ENCODE peak calls at places on chromosome 17, in nine cellular contexts. M is heart right ventricle; L is IMR-90; W is CD8-positive, alpha-beta T cell; A is tibial artery; C is transverse colon; T is left lung; V is CD8-positive, alpha-beta memory T cell; J is psoas muscle. B is an unnamed sample.
A peak's percentile ranks its signal among the peaks of the same experiment; 100 is the strongest.

GRCh38 chr17:67602974-67603373 is 114.8 kb upstream of the NOL11 start:
- DNase-seq in M (no peak), L (peak; percentile 49), W (peak; percentile 21), A (no peak), C (peak; percentile 22), T (no peak), V (peak; percentile 4), J (no peak), B (peak; percentile 2)

GRCh38 chr17:71486171-71486740 is 634.6 kb upstream of the SOX9 start:
- DNase-seq in M (no peak), L (no peak), W (no peak), A (no peak), C (no peak), T (no peak), V (no peak), J (no peak), B (no peak)

GRCh38 chr17:51435641-51436091 is 175.3 kb downstream of the UTP18 start:
- DNase-seq in M (peak; percentile 9), L (peak; percentile 4), W (no peak), A (no peak), C (peak; percentile 48), T (no peak), V (peak; percentile 19), J (peak; percentile 21), B (peak; percentile 44)

GRCh38 chr17:43468746-43469544 is 14.8 kb upstream of the DHX8 start:
- DNase-seq in M (no peak), L (peak; percentile 92), W (no peak), A (no peak), C (no peak), T (no peak), V (no peak), J (no peak), B (no peak)

GRCh38 chr17:66580601-66581385 is 254.1 kb upstream of the CACNG5 start:
- DNase-seq in M (peak; percentile 42), L (peak; percentile 28), W (no peak), A (no peak), C (peak; percentile 51), T (no peak), V (no peak), J (no peak), B (no peak)

GRCh38 chr17:9290226-9290613 is 268.9 kb downstream of the NTN1 start:
- DNase-seq in M (no peak), L (no peak), W (no peak), A (no peak), C (no peak), T (no peak), V (no peak), J (no peak), B (no peak)

GRCh38 chr17:62163847-62164246 is 98.8 kb upstream of the MED13 start:
- DNase-seq in M (no peak), L (no peak), W (no peak), A (no peak), C (peak; percentile 87), T (no peak), V (no peak), J (no peak), B (no peak)

GRCh38 chr17:60604686-60605334 is 4.8 kb downstream of the PPM1D start:
- DNase-seq in M (peak; percentile 11), L (peak; percentile 51), W (no peak), A (peak; percentile 74), C (no peak), T (no peak), V (no peak), J (peak; percentile 28), B (no peak)

GRCh38 chr17:57606111-57606875 is 138.8 kb downstream of the CCDC182 start:
- DNase-seq in M (no peak), L (no peak), W (no peak), A (no peak), C (no peak), T (no peak), V (no peak), J (no peak), B (no peak)

GRCh38 chr17:14337596-14338079 is 36.8 kb downstream of the HS3ST3B1 start:
- DNase-seq in M (no peak), L (no peak), W (no peak), A (no peak), C (no peak), T (no peak), V (no peak), J (no peak), B (no peak)

GRCh38 chr17:71793550-71793949 is 327.3 kb upstream of the SOX9 start:
- DNase-seq in M (no peak), L (peak; percentile 7), W (no peak), A (no peak), C (no peak), T (no peak), V (no peak), J (no peak), B (no peak)

GRCh38 chr17:14461131-14461530 is 160.2 kb downstream of the HS3ST3B1 start:
- DNase-seq in M (no peak), L (no peak), W (no peak), A (no peak), C (no peak), T (no peak), V (no peak), J (no peak), B (no peak)

GRCh38 chr17:4769628-4770027 is 2.1 kb upstream of the TM4SF5 start:
- DNase-seq in M (no peak), L (no peak), W (no peak), A (no peak), C (no peak), T (no peak), V (no peak), J (no peak), B (no peak)

GRCh38 chr17:39054111-39054645 is 87.0 kb upstream of the FBXO47 start:
- DNase-seq in M (no peak), L (peak; percentile 7), W (no peak), A (no peak), C (no peak), T (no peak), V (no peak), J (no peak), B (no peak)

GRCh38 chr17:82911822-82912221 is 72.0 kb upstream of the ZNF750 start:
- DNase-seq in M (no peak), L (no peak), W (no peak), A (no peak), C (no peak), T (peak; percentile 76), V (no peak), J (no peak), B (no peak)

GRCh38 chr17:30956764-30957374 is 14.0 kb upstream of the RNF135 start:
- DNase-seq in M (peak; percentile 39), L (no peak), W (no peak), A (no peak), C (no peak), T (no peak), V (no peak), J (no peak), B (no peak)

GRCh38 chr17:14302421-14303099 is 1.7 kb downstream of the HS3ST3B1 start:
- DNase-seq in M (peak; percentile 77), L (peak; percentile 86), W (peak; percentile 79), A (peak; percentile 78), C (peak; percentile 81), T (peak; percentile 98), V (peak; percentile 74), J (peak; percentile 83), B (peak; percentile 73)

GRCh38 chr17:7330099-7331015 is 1.2 kb upstream of the NEURL4 start:
- DNase-seq in M (peak; percentile 77), L (peak; percentile 70), W (peak; percentile 58), A (peak; percentile 89), C (peak; percentile 80), T (peak; percentile 93), V (peak; percentile 70), J (peak; percentile 80), B (peak; percentile 63)

GRCh38 chr17:4607773-4608187 is 23.5 kb downstream of the SMTNL2 start:
- DNase-seq in M (peak; percentile 82), L (peak; percentile 49), W (no peak), A (peak; percentile 78), C (peak; percentile 54), T (no peak), V (no peak), J (peak; percentile 73), B (no peak)

GRCh38 chr17:47804461-47804860 is 17.1 kb downstream of the OSBPL7 start:
- DNase-seq in M (no peak), L (no peak), W (no peak), A (no peak), C (no peak), T (no peak), V (no peak), J (no peak), B (no peak)

DNA sequence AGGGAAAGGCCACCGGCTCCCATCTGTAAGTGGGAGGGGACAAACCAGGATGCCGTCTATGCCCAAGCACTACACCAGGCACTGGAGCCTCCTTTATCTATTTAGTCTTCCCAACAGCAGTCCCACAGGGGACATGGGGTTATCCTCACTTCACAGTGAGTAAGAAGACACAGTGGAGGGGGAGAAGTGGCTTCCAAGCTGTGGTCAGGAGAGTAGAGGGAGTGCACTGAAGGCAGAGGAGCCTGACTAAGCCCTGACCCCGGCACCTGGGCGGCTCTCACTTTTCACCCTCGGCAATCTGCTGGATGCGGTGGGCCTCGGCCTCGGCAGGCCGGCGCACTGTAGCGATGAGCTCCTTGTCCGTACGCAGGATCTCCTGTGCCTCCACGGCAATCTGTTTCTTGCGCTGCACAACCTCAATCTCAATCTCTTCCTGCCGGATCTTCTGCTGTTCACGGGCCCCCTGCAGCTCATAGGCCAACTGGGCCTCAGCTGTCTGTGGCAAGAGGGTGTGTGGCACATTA is 15.9 kb downstream of the FLOT2 start:
- DNase-seq in M (no peak), L (no peak), W (no peak), A (no peak), C (no peak), T (no peak), V (no peak), J (no peak), B (no peak)
- H3K9me3 ChIP-seq in M (no peaks in the 10 kb centered on the region), L (no peaks in the 10 kb centered on the region), W (no peaks in the 10 kb centered on the region), A (no peaks in the 10 kb centered on the region), C (no peaks in the 10 kb centered on the region), T (no peaks in the 10 kb centered on the region), V (no peaks in the 10 kb centered on the region), J (no peaks in the 10 kb centered on the region), B (no peaks in the 10 kb centered on the region)

GRCh38 chr17:40167685-40168261 is 9.5 kb upstream of the RAPGEFL1 start:
- DNase-seq in M (no peak), L (no peak), W (no peak), A (no peak), C (no peak), T (no peak), V (no peak), J (no peak), B (no peak)
- H3K9me3 ChIP-seq in M (no peaks in the 10 kb centered on the region), L (no peaks in the 10 kb centered on the region), W (no peaks in the 10 kb centered on the region), A (no peaks in the 10 kb centered on the region), C (no peaks in the 10 kb centered on the region), T (no peaks in the 10 kb centered on the region), V (no peaks in the 10 kb centered on the region), J (no peaks in the 10 kb centered on the region), B (no peaks in the 10 kb centered on the region)

GRCh38 chr17:22505660-22506059 is 813.3 kb downstream of the KCNJ18 start:
- DNase-seq in M (no peak), L (no peak), W (no peak), A (no peak), C (no peak), T (no peak), V (no peak), J (no peak), B (no peak)
- H3K9me3 ChIP-seq in M (no peaks in the 10 kb centered on the region), L (peaks cover 23% of the 10 kb centered on the region), W (no peaks in the 10 kb centered on the region), A (no peaks in the 10 kb centered on the region), C (peaks cover 5% of the 10 kb centered on the region), T (peaks cover 37% of the 10 kb centered on the region), V (no peaks in the 10 kb centered on the region), J (no peaks in the 10 kb centered on the region), B (no peaks in the 10 kb centered on the region)

DNA sequence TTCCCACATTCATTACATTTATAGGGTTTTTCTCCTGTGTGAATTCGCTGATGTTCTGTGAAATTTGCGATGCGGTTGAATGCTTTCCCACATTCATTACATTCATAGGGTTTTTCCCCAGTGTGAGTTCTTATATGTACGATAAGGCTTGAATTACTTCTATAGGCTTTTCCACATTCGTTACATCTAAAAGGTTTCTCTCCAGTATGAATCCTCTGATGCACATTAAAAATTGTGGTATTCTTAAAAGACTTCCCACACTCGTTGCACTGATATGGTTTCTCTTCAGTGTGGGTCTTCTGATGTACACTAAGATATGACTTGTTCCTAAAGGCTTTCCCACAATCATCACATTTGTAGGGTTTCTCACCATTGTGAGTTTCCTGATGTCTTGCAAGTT is 30.4 kb downstream of the ZNF624 start:
- DNase-seq in M (no peak), L (no peak), W (no peak), A (no peak), C (no peak), T (no peak), V (no peak), J (no peak), B (no peak)
- H3K9me3 ChIP-seq in M (no peaks in the 10 kb centered on the region), L (peaks cover 61% of the 10 kb centered on the region), W (peaks cover 37% of the 10 kb centered on the region), A (peaks cover 10% of the 10 kb centered on the region), C (peaks cover 89% of the 10 kb centered on the region), T (peaks cover 100% of the 10 kb centered on the region), V (peaks cover 37% of the 10 kb centered on the region), J (peaks cover 84% of the 10 kb centered on the region), B (peaks cover 29% of the 10 kb centered on the region)